ENCODE peak calls at places on chromosomes 16 and 17, in eight cellular contexts. V is HCT116, H is GM23338, G is K562, W is endothelial cell of umbilical vein, U is H1, K is HepG2, O is GM12878. E is an unnamed sample.
A peak's percentile ranks its signal among the peaks of the same experiment; 100 is the strongest.

GRCh38 chr17:31538080-31538762 is 146.7 kb downstream of the RAB11FIP4 start:
- DNase-seq in V (no peak), H (no peak), G (no peak), W (no peak), U (no peak), K (no peak), O (peak; percentile 70), E (no peak)

GRCh38 chr17:14746784-14747575 is 446.1 kb downstream of the HS3ST3B1 start:
- DNase-seq in V (no peak), H (no peak), G (no peak), W (no peak), U (no peak), K (no peak), O (no peak), E (no peak)

GRCh38 chr17:83069571-83069906 is 9.9 kb upstream of the METRNL start:
- DNase-seq in V (no peak), H (no peak), G (no peak), W (no peak), U (no peak), K (no peak), O (no peak), E (no peak)

GRCh38 chr16:49556252-49557069 is 182.9 kb downstream of the C16orf78 start:
- DNase-seq in V (peak; percentile 4), H (peak; percentile 83), G (peak; percentile 18), W (peak; percentile 47), U (no peak), K (peak; percentile 44), O (no peak), E (no peak)

GRCh38 chr17:80494547-80494946 is 18.1 kb upstream of the NPTX1 start:
- DNase-seq in V (no peak), H (no peak), G (no peak), W (no peak), U (no peak), K (no peak), O (no peak), E (no peak)

GRCh38 chr17:4853195-4853762 is 20.1 kb downstream of the MINK1 start:
- DNase-seq in V (no peak), H (no peak), G (no peak), W (no peak), U (no peak), K (no peak), O (no peak), E (no peak)

GRCh38 chr16:75491876-75492275 is 3.4 kb downstream of the CHST6 start:
- DNase-seq in V (no peak), H (peak; percentile 57), G (no peak), W (no peak), U (no peak), K (no peak), O (no peak), E (peak; percentile 75)

GRCh38 chr17:65850486-65850885 is 289.0 kb upstream of the AXIN2 start:
- DNase-seq in V (peak; percentile 8), H (no peak), G (no peak), W (no peak), U (no peak), K (no peak), O (peak; percentile 19), E (no peak)

GRCh38 chr16:57530104-57530522 is 6.3 kb downstream of the CCDC102A start:
- DNase-seq in V (no peak), H (no peak), G (no peak), W (peak; percentile 79), U (no peak), K (peak; percentile 59), O (no peak), E (no peak)

GRCh38 chr16:1154291-1154886 is 1.5 kb downstream of the CACNA1H start:
- DNase-seq in V (no peak), H (peak; percentile 48), G (no peak), W (no peak), U (no peak), K (no peak), O (no peak), E (no peak)
- TF ChIP-seq EZH2 in V (no peak), H (no peak), G (no peak), W (peak; percentile 79), U (no peak), K (peak; percentile 54), O (no peak), E (no peak)

GRCh38 chr17:40340880-40341807 is 23.4 kb downstream of the GJD3 start:
- DNase-seq in V (peak; percentile 79), H (peak; percentile 91), G (peak; percentile 76), W (peak; percentile 73), U (peak; percentile 82), K (peak; percentile 83), O (no peak), E (no peak)

GRCh38 chr17:40343126-40344119 is 21.1 kb downstream of the GJD3 start:
- DNase-seq in V (no peak), H (no peak), G (no peak), W (no peak), U (no peak), K (no peak), O (no peak), E (no peak)

GRCh38 chr17:40342575-40343058 is 21.9 kb downstream of the GJD3 start:
- DNase-seq in V (no peak), H (no peak), G (no peak), W (no peak), U (peak; percentile 60), K (no peak), O (no peak), E (no peak)

GRCh38 chr17:40340327-40340726 is 24.2 kb downstream of the GJD3 start:
- DNase-seq in V (no peak), H (no peak), G (no peak), W (no peak), U (no peak), K (no peak), O (no peak), E (no peak)

GRCh38 chr17:40341808-40342574 is 22.5 kb downstream of the GJD3 start:
- DNase-seq in V (no peak), H (peak; percentile 87), G (peak; percentile 79), W (peak; percentile 60), U (peak; percentile 88), K (peak; percentile 64), O (no peak), E (no peak)
- TF ChIP-seq POLR2AphosphoS5 in V (peak; percentile 67), H (peak; percentile 35), G (no peak), W (peak; percentile 24), U (no peak), K (peak; percentile 58), O (no peak), E (no peak)

GRCh38 chr17:47262586-47262985 is 9.0 kb downstream of the ITGB3 start:
- DNase-seq in V (no peak), H (no peak), G (no peak), W (peak; percentile 47), U (no peak), K (no peak), O (no peak), E (no peak)
- TF ChIP-seq EZH2 in V (no peak), H (no peak), G (no peak), W (no peak), U (no peak), K (no peak), O (no peak), E (no peak)

DNA sequence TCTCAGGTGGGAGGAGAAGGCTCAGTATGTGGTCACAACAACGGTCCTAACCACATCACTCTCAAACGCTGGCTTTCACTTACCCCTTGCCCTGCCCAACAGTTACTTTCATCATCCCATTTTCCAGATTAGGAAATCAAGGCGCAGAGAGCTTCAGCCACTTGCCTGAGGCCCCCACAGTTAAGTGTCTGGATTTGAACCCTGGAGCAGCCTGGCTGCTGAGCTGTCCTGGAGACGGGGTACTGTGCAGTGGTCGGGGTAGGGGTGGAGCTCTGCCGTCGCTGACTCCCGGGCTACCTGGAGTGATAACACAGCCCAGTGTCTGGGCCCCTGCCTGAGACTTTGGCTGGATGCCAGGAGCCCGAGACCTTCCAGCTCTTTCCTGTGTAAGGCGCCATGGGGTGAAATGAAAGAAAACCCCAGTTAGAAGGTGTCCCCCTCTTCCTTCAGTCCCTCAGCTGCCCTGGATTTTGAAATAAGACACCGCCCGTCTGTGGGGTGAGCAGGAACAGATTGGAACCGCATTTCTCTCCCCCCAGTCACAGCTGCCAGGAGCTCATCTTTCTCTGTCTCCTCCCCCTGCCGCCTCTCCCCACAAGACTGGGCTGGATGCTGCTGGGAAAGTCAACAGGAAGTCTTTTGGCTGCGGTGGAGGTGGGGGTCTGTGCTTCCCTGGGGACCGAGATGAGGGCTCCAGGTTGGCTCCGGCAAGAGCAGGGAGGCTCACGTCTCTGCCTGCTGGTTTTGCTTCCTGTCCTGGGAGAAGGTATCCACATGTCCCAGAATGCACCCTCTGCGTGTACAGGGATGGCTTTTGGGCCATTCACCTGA is 280.2 kb downstream of the SEC14L1 start:
- DNase-seq in V (no peak), H (peak; percentile 85), G (peak; percentile 73), W (peak; percentile 42), U (peak; percentile 69), K (no peak), O (no peak), E (no peak)
- TF ChIP-seq POLR2AphosphoS5 in V (no peak), H (no peak), G (no peak), W (no peak), U (no peak), K (no peak), O (no peak), E (no peak)

GRCh38 chr17:17824119-17824779 is 12.5 kb downstream of the SREBF1 start:
- DNase-seq in V (no peak), H (no peak), G (no peak), W (no peak), U (peak; percentile 68), K (no peak), O (no peak), E (no peak)

GRCh38 chr17:17826942-17827785 is 9.6 kb downstream of the SREBF1 start:
- DNase-seq in V (no peak), H (no peak), G (no peak), W (no peak), U (no peak), K (no peak), O (no peak), E (no peak)

GRCh38 chr17:17826340-17826708 is 10.5 kb downstream of the SREBF1 start:
- DNase-seq in V (no peak), H (no peak), G (no peak), W (no peak), U (no peak), K (no peak), O (no peak), E (no peak)

GRCh38 chr17:17823433-17824118 is 13.2 kb downstream of the SREBF1 start:
- DNase-seq in V (peak; percentile 56), H (peak; percentile 98), G (peak; percentile 94), W (peak; percentile 68), U (peak; percentile 93), K (peak; percentile 81), O (no peak), E (no peak)

DNA sequence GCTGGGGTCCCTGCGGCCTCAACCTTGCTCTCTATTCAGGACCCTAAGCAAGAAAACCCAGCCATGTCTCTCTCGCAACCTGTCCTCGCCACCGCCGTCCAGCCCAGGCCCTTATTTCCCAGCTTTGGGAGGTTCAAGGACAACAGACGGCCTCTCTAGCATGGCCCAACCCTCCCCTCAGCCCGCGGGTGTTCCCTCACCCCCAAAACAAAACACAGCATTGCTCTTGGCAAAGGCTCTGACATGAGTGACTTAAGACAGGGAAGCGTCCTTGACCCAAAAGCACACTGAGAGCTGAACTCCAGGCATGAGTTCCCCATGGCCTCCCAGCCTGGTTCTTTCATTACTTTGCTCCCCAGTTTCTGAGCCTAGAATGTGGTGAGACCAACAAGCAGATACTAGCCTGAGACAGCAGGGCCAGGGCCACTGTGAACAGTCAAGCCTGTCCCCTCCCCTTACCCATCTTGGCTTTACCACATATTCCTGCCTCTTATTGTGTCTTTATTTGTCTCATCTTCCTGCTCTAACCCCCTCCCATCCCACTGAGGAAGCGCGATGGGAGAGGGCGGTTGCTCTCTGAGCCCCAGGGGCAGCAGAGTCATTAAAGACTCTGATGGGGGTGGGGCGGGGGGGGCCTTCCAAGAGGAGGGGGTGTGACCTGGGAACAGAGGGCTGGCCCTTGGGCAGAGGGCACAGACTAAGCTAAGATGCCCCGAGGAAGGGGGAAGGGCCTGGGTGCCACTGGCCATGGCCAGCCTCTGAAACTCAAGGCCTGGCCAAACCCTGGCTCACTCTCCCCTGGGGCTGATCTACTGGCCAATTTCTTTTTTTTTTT is 11.8 kb downstream of the SREBF1 start:
- DNase-seq in V (no peak), H (peak; percentile 61), G (peak; percentile 39), W (no peak), U (no peak), K (no peak), O (no peak), E (no peak)
- TF ChIP-seq EZH2 in V (no peak), H (no peak), G (no peak), W (no peak), U (no peak), K (no peak), O (no peak), E (no peak)